ENCODE peak calls at places on chromosomes 7 and 10, in eight cellular contexts. K is neural progenitor cell, Z is PC-3, C is suprapubic skin, I is A549, L is AG04450, H is right lobe of liver, N is sigmoid colon. W is an unnamed sample.

GRCh38 chr10:72490951-72491350 is 134.9 kb downstream of the MICU1 start:
- DNase-seq in K (no peak), Z (no peak), C (no peak), I (no peak), L (peak; percentile 8), H (no peak), N (no peak), W (no peak)

GRCh38 chr7:157682064-157682945 is 345.5 kb downstream of the DNAJB6 start:
- DNase-seq in K (no peak), Z (no peak), C (no peak), I (no peak), L (no peak), H (no peak), N (no peak), W (no peak)

GRCh38 chr10:11678074-11678793 is 63.9 kb upstream of the ECHDC3 start:
- DNase-seq in K (no peak), Z (no peak), C (no peak), I (no peak), L (no peak), H (no peak), N (peak; percentile 55), W (peak; percentile 62)

GRCh38 chr10:121994429-121994881 is 5.5 kb downstream of the TACC2 start:
- DNase-seq in K (peak; percentile 65), Z (peak; percentile 76), C (no peak), I (no peak), L (no peak), H (no peak), N (peak; percentile 92), W (peak; percentile 17)

GRCh38 chr10:6498771-6499170 is 81.3 kb downstream of the PRKCQ start:
- DNase-seq in K (no peak), Z (no peak), C (no peak), I (no peak), L (no peak), H (no peak), N (no peak), W (no peak)

GRCh38 chr10:86657396-86658011 is 3.2 kb downstream of the OPN4 start:
- DNase-seq in K (no peak), Z (no peak), C (peak; percentile 43), I (no peak), L (no peak), H (no peak), N (peak; percentile 56), W (no peak)

GRCh38 chr10:5640036-5640435 is 26.4 kb downstream of the ASB13 start:
- DNase-seq in K (no peak), Z (no peak), C (no peak), I (no peak), L (no peak), H (no peak), N (no peak), W (no peak)

GRCh38 chr7:130963349-130963748 is 229.3 kb upstream of the KLF14 start:
- DNase-seq in K (no peak), Z (no peak), C (no peak), I (no peak), L (no peak), H (no peak), N (no peak), W (no peak)

GRCh38 chr10:102710604-102711003 is 3.6 kb downstream of the ARL3 start:
- DNase-seq in K (no peak), Z (peak; percentile 48), C (no peak), I (no peak), L (peak; percentile 66), H (no peak), N (no peak), W (peak; percentile 28)

GRCh38 chr10:43689618-43689954 is 40.9 kb upstream of the ZNF32 start:
- DNase-seq in K (peak; percentile 44), Z (peak; percentile 14), C (no peak), I (peak; percentile 71), L (no peak), H (peak; percentile 64), N (peak; percentile 82), W (no peak)

GRCh38 chr7:102890292-102890970 is 22.4 kb upstream of the LRRC17 start:
- DNase-seq in K (no peak), Z (peak; percentile 36), C (no peak), I (no peak), L (peak; percentile 77), H (no peak), N (no peak), W (no peak)

GRCh38 chr7:158595068-158595467 is 7.4 kb upstream of the PTPRN2 start:
- DNase-seq in K (peak; percentile 42), Z (no peak), C (no peak), I (no peak), L (no peak), H (no peak), N (no peak), W (no peak)

GRCh38 chr7:134290286-134290685 is 26.4 kb downstream of the SLC35B4 start:
- DNase-seq in K (no peak), Z (peak; percentile 66), C (no peak), I (peak; percentile 13), L (no peak), H (no peak), N (no peak), W (peak; percentile 68)

GRCh38 chr7:134368851-134369533 is 52.3 kb upstream of the SLC35B4 start:
- DNase-seq in K (no peak), Z (peak; percentile 95), C (no peak), I (peak; percentile 81), L (peak; percentile 23), H (peak; percentile 65), N (no peak), W (peak; percentile 81)

GRCh38 chr10:63166742-63167258 is 33.7 kb downstream of the NRBF2 start:
- DNase-seq in K (peak; percentile 75), Z (peak; percentile 99), C (no peak), I (peak; percentile 31), L (peak; percentile 65), H (no peak), N (no peak), W (peak; percentile 55)

GRCh38 chr10:97785231-97785630 is 13.4 kb upstream of the SFRP5 start:
- DNase-seq in K (no peak), Z (no peak), C (no peak), I (no peak), L (no peak), H (no peak), N (no peak), W (no peak)

GRCh38 chr7:41708621-41709358 is 5.9 kb upstream of the INHBA start:
- DNase-seq in K (no peak), Z (no peak), C (no peak), I (no peak), L (no peak), H (peak; percentile 84), N (no peak), W (no peak)
- H3K27ac ChIP-seq in K (no peak overlapping the region), Z (peak overlapping the region; percentile 79), C (no peak overlapping the region), I (no peak overlapping the region), L (no peak overlapping the region), H (peak overlapping the region; percentile 76), N (no peak overlapping the region), W (no peak overlapping the region)

GRCh38 chr7:36637417-36637816 is 86.9 kb downstream of the AOAH start:
- DNase-seq in K (no peak), Z (no peak), C (no peak), I (no peak), L (no peak), H (no peak), N (no peak), W (no peak)
- TF ChIP-seq CTCF in K (no peak), Z (no peak), C (no peak), I (no peak), L (no peak), H (no peak), N (no peak), W (no peak)

GRCh38 chr7:37028909-37029440 is 304.7 kb upstream of the AOAH start:
- DNase-seq in K (no peak), Z (no peak), C (no peak), I (no peak), L (no peak), H (no peak), N (no peak), W (no peak)

GRCh38 chr7:37033141-37033540 is 308.8 kb upstream of the AOAH start:
- DNase-seq in K (no peak), Z (no peak), C (no peak), I (no peak), L (no peak), H (no peak), N (no peak), W (no peak)

GRCh38 chr7:37035631-37036030 is 311.3 kb upstream of the AOAH start:
- DNase-seq in K (no peak), Z (no peak), C (no peak), I (no peak), L (no peak), H (no peak), N (no peak), W (no peak)

GRCh38 chr7:37032258-37032601 is 307.9 kb upstream of the AOAH start:
- DNase-seq in K (no peak), Z (no peak), C (no peak), I (no peak), L (no peak), H (no peak), N (no peak), W (no peak)

DNA sequence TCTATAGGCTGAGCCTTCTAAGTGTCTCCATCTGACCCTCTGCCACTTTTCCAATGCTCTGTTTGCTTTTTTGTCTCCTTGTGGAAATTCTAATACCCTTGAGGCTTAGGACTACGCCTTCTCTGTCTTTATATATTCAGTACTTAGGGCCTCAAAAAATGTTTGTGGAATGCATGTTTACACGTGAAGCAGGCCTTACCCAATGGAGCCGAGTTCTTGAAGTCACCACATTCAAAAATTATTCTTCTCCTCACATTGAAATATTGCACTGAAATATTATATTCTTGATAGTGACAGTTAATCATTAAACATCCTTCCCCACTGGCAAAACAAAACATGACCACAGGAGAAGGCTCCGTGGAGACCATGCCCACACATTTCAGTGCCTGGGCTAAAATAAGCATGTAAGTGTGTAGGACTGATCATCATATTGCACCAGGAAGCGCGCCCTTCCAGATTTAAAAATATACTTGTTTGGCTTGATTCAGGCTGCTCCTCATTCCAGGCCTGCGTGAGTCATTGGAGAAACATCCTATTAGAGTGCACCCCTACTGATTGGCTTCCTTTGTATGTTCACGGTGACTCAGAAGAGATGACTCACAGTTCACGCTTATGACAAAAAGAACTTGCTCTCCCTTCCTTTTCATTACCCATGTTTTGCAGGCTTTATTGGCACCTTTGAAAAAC is 307.4 kb upstream of the AOAH start:
- DNase-seq in K (peak; percentile 54), Z (peak; percentile 97), C (peak; percentile 80), I (peak; percentile 87), L (peak; percentile 96), H (no peak), N (peak; percentile 91), W (peak; percentile 98)
- H3K27ac ChIP-seq in K (no peak overlapping the region), Z (peak overlapping the region; percentile 65), C (peak overlapping the region; percentile 27), I (peak overlapping the region; percentile 69), L (peak overlapping the region; percentile 84), H (no peak overlapping the region), N (peak overlapping the region; percentile 78), W (no peak overlapping the region)

GRCh38 chr10:129773359-129773990 is 190.6 kb downstream of the EBF3 start:
- DNase-seq in K (no peak), Z (no peak), C (peak; percentile 39), I (no peak), L (no peak), H (peak; percentile 36), N (peak; percentile 38), W (no peak)

GRCh38 chr10:129771576-129772471 is 192.2 kb downstream of the EBF3 start:
- DNase-seq in K (no peak), Z (no peak), C (peak; percentile 40), I (no peak), L (no peak), H (peak; percentile 35), N (no peak), W (no peak)

GRCh38 chr10:129774082-129774735 is 189.9 kb downstream of the EBF3 start:
- DNase-seq in K (no peak), Z (no peak), C (peak; percentile 48), I (no peak), L (no peak), H (peak; percentile 51), N (peak; percentile 54), W (no peak)

GRCh38 chr10:129771024-129771423 is 193.1 kb downstream of the EBF3 start:
- DNase-seq in K (no peak), Z (no peak), C (peak; percentile 45), I (no peak), L (no peak), H (peak; percentile 28), N (no peak), W (no peak)

GRCh38 chr10:129772472-129773358 is 191.4 kb downstream of the EBF3 start:
- DNase-seq in K (no peak), Z (no peak), C (peak; percentile 29), I (no peak), L (no peak), H (peak; percentile 19), N (no peak), W (no peak)
- TF ChIP-seq CTCF in K (no peak), Z (no peak), C (no peak), I (no peak), L (no peak), H (no peak), N (no peak), W (no peak)